ENCODE peak calls at places on chromosomes 13 and 19, in five cellular contexts. X is NCI-H1417, U is fibroblast of the aortic adventitia, F is psoas muscle, E is endodermal cell. H is an unnamed sample.

GRCh38 chr13:41411536-41411935 is 45.8 kb upstream of the RGCC start:
- DNase-seq in X (peak; percentile 1), U (peak; percentile 66), F (no peak), E (peak; percentile 73), H (peak; percentile 37)

GRCh38 chr19:2223959-2224358 is 12.2 kb downstream of the PLEKHJ1 start:
- DNase-seq in X (no peak), U (no peak), F (no peak), E (no peak), H (no peak)

GRCh38 chr19:38648789-38649304 is 1.4 kb downstream of the ACTN4 start:
- DNase-seq in X (peak; percentile 3), U (no peak), F (no peak), E (peak; percentile 49), H (no peak)

GRCh38 chr19:17861542-17862402 is 2.1 kb downstream of the RPL18A start:
- DNase-seq in X (no peak), U (no peak), F (no peak), E (no peak), H (no peak)

GRCh38 chr19:36058481-36059179 is 3.9 kb downstream of the WDR62 start:
- DNase-seq in X (no peak), U (no peak), F (no peak), E (no peak), H (no peak)

GRCh38 chr19:41263042-41263849 is 926 bp upstream of the HNRNPUL1 start:
- DNase-seq in X (peak; percentile 79), U (peak; percentile 76), F (peak; percentile 86), E (peak; percentile 80), H (peak; percentile 44)

GRCh38 chr13:98938801-98939200 is 39.1 kb downstream of the DOCK9 start:
- DNase-seq in X (no peak), U (no peak), F (no peak), E (peak; percentile 84), H (peak; percentile 77)

GRCh38 chr13:111314852-111315251 is 5.6 kb upstream of the TEX29 start:
- DNase-seq in X (no peak), U (no peak), F (no peak), E (no peak), H (no peak)

GRCh38 chr19:53521373-53522202 is 16.4 kb upstream of the ZNF331 start:
- DNase-seq in X (no peak), U (no peak), F (peak; percentile 60), E (no peak), H (no peak)

GRCh38 chr13:28805193-28805819 is 14.8 kb upstream of the MTUS2 start:
- DNase-seq in X (no peak), U (peak; percentile 4), F (no peak), E (peak; percentile 89), H (peak; percentile 65)

GRCh38 chr13:44967656-44968451 is 21.4 kb downstream of the NUFIP1 start:
- DNase-seq in X (no peak), U (peak; percentile 50), F (no peak), E (no peak), H (no peak)

GRCh38 chr19:29547981-29548380 is 22.2 kb downstream of the VSTM2B start:
- DNase-seq in X (no peak), U (no peak), F (no peak), E (no peak), H (no peak)

GRCh38 chr19:19805480-19805879 is 16.1 kb downstream of the ZNF506 start:
- DNase-seq in X (no peak), U (no peak), F (no peak), E (no peak), H (no peak)

GRCh38 chr19:58553799-58554493 is 959 bp downstream of the CHMP2A start:
- DNase-seq in X (no peak), U (no peak), F (peak; percentile 47), E (peak; percentile 67), H (no peak)

GRCh38 chr19:45547965-45548609 is 36.5 kb downstream of the OPA3 start:
- DNase-seq in X (no peak), U (peak; percentile 60), F (no peak), E (no peak), H (peak; percentile 44)

H was measured in H9.